ENCODE peak calls at places on chromosomes 7 and 10, in nine cellular contexts. One of them, this sample, is unnamed. For H3K4me1, the result is how much of the 10 kb centered on the place peaks cover.

GRCh38 chr10:88598060-88598459 is 11.5 kb downstream of the LIPJ start:
- DNase-seq in transverse colon: no peak
- DNase-seq in body of pancreas: no peak
- DNase-seq in HCT116: no peak
- DNase-seq in H1: no peak
- DNase-seq in upper lobe of left lung: no peak
- DNase-seq in breast epithelium: no peak
- DNase-seq in heart left ventricle: no peak
- DNase-seq in uterus: no peak
- DNase-seq in this sample: no peak

GRCh38 chr10:42879380-42880254 is 97.0 kb downstream of the BMS1 start:
- DNase-seq in transverse colon: no peak
- DNase-seq in body of pancreas: no peak
- DNase-seq in HCT116: no peak
- DNase-seq in H1: no peak
- DNase-seq in upper lobe of left lung: peak
- DNase-seq in breast epithelium: no peak
- DNase-seq in heart left ventricle: no peak
- DNase-seq in uterus: no peak
- DNase-seq in this sample: peak

GRCh38 chr10:5466451-5466996 is 32.8 kb downstream of the CALML5 start:
- DNase-seq in transverse colon: peak
- DNase-seq in body of pancreas: peak
- DNase-seq in HCT116: no peak
- DNase-seq in H1: peak
- DNase-seq in upper lobe of left lung: peak
- DNase-seq in breast epithelium: peak
- DNase-seq in heart left ventricle: no peak
- DNase-seq in uterus: peak
- DNase-seq in this sample: no peak

GRCh38 chr10:123726826-123727225 is 60.7 kb downstream of the GPR26 start:
- DNase-seq in transverse colon: no peak
- DNase-seq in body of pancreas: no peak
- DNase-seq in HCT116: no peak
- DNase-seq in H1: no peak
- DNase-seq in upper lobe of left lung: no peak
- DNase-seq in breast epithelium: no peak
- DNase-seq in heart left ventricle: no peak
- DNase-seq in uterus: no peak
- DNase-seq in this sample: no peak

GRCh38 chr10:110414563-110415309 is 83.0 kb upstream of the DUSP5 start:
- DNase-seq in transverse colon: peak
- DNase-seq in body of pancreas: peak
- DNase-seq in HCT116: peak
- DNase-seq in H1: no peak
- DNase-seq in upper lobe of left lung: peak
- DNase-seq in breast epithelium: peak
- DNase-seq in heart left ventricle: no peak
- DNase-seq in uterus: no peak
- DNase-seq in this sample: no peak

GRCh38 chr10:111516144-111516543 is 439.3 kb downstream of the ADRA2A start:
- DNase-seq in transverse colon: no peak
- DNase-seq in body of pancreas: no peak
- DNase-seq in HCT116: no peak
- DNase-seq in H1: no peak
- DNase-seq in upper lobe of left lung: no peak
- DNase-seq in breast epithelium: no peak
- DNase-seq in heart left ventricle: no peak
- DNase-seq in uterus: no peak
- DNase-seq in this sample: no peak

GRCh38 chr10:121138112-121138860 is 287.1 kb downstream of the WDR11 start:
- DNase-seq in transverse colon: no peak
- DNase-seq in body of pancreas: no peak
- DNase-seq in HCT116: no peak
- DNase-seq in H1: no peak
- DNase-seq in upper lobe of left lung: no peak
- DNase-seq in breast epithelium: no peak
- DNase-seq in heart left ventricle: no peak
- DNase-seq in uterus: no peak
- DNase-seq in this sample: no peak

GRCh38 chr10:31467791-31468535 is 148.9 kb downstream of the ZEB1 start:
- DNase-seq in transverse colon: peak
- DNase-seq in body of pancreas: peak
- DNase-seq in HCT116: peak
- DNase-seq in H1: peak
- DNase-seq in upper lobe of left lung: peak
- DNase-seq in breast epithelium: no peak
- DNase-seq in heart left ventricle: peak
- DNase-seq in uterus: no peak
- DNase-seq in this sample: no peak

GRCh38 chr7:121016976-121017375 is 28.5 kb downstream of the CPED1 start:
- DNase-seq in transverse colon: no peak
- DNase-seq in body of pancreas: no peak
- DNase-seq in HCT116: no peak
- DNase-seq in H1: no peak
- DNase-seq in upper lobe of left lung: no peak
- DNase-seq in breast epithelium: no peak
- DNase-seq in heart left ventricle: no peak
- DNase-seq in uterus: no peak
- DNase-seq in this sample: no peak
- TF ChIP-seq POLR2A in transverse colon: no peak
- TF ChIP-seq POLR2A in body of pancreas: no peak
- TF ChIP-seq POLR2A in HCT116: no peak
- TF ChIP-seq POLR2A in H1: no peak
- TF ChIP-seq POLR2A in upper lobe of left lung: no peak
- TF ChIP-seq POLR2A in breast epithelium: no peak
- TF ChIP-seq POLR2A in heart left ventricle: no peak
- TF ChIP-seq POLR2A in uterus: no peak
- TF ChIP-seq POLR2A in this sample: no peak

DNA sequence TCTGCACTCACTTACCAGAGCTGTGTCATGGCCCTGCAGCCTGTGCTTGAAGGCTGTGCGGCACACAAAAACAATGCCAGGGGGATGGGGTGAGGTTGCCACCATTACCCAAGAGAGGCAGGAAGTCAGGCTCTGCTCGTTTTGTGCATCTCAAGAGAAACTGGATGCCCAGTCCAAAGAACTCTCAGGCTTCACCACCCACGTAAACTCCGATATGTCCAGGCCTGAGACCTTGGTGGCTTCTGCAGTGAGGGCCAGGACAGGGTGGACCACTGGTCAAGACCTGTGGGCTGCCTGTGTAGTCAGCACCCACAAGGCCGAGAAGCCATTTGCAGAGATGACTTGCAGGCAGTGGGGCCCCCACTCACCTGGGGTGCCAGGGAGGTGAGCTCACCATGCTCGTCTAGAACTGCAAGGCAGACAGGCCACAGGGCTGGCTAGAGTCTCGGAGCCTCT is 54.7 kb upstream of the EBF3 start:
- DNase-seq in transverse colon: no peak
- DNase-seq in body of pancreas: no peak
- DNase-seq in HCT116: no peak
- DNase-seq in H1: no peak
- DNase-seq in upper lobe of left lung: peak
- DNase-seq in breast epithelium: no peak
- DNase-seq in heart left ventricle: no peak
- DNase-seq in uterus: no peak
- DNase-seq in this sample: peak
- H3K4me1 ChIP-seq in transverse colon: under half
- H3K4me1 ChIP-seq in body of pancreas: under half
- H3K4me1 ChIP-seq in HCT116: under half
- H3K4me1 ChIP-seq in H1: under half
- H3K4me1 ChIP-seq in upper lobe of left lung: under half
- H3K4me1 ChIP-seq in breast epithelium: under half
- H3K4me1 ChIP-seq in heart left ventricle: under half
- H3K4me1 ChIP-seq in uterus: under half
- H3K4me1 ChIP-seq in this sample: under half

DNA sequence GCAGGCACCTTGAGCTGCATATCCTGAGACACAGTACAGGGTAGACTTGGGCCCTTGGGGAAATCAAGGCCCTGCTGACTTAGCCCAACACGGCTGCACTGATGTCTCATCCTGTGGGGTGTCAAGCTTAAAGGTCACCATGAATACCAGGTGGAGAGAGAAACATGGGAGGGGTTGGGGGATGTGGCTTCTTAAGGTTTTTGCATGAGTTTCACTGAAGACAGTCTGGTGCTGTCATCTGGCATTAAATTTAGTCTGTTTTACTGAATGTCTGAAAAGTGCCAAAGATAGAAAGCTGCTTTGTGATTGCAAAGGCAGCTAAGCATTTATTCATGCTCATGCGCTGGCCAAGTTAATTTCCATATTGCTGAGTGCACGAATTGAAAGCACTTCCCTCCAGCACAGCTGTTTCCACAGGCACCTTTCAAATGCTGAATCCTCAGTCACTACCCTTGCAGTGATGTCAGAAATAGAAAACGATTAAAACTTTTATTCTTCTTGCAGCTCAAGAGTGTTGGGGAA is 102.1 kb downstream of the OSBPL3 start:
- DNase-seq in transverse colon: peak
- DNase-seq in body of pancreas: no peak
- DNase-seq in HCT116: no peak
- DNase-seq in H1: no peak
- DNase-seq in upper lobe of left lung: no peak
- DNase-seq in breast epithelium: no peak
- DNase-seq in heart left ventricle: no peak
- DNase-seq in uterus: no peak
- DNase-seq in this sample: no peak
- TF ChIP-seq POLR2A in transverse colon: no peak
- TF ChIP-seq POLR2A in body of pancreas: no peak
- TF ChIP-seq POLR2A in HCT116: no peak
- TF ChIP-seq POLR2A in H1: no peak
- TF ChIP-seq POLR2A in upper lobe of left lung: no peak
- TF ChIP-seq POLR2A in breast epithelium: no peak
- TF ChIP-seq POLR2A in heart left ventricle: no peak
- TF ChIP-seq POLR2A in uterus: no peak
- TF ChIP-seq POLR2A in this sample: no peak

DNA sequence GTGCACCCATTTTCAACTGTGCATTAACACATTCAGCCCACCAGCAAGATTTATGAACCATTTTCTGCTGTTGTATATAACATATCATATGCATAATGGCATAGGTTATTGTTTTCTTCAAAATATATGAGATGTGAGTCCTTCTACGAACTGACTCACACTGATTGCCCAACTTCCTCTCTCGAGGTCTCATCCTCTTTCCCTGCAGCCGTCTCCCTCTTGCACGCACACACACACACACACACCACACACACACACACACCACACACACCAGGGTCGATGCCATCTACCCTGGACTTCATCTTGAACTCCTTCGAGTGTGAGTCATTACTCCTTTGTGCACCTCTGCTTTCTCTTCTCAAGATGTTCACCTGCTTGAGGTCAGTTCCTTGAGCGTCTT is 36.7 kb downstream of the EGFR start:
- DNase-seq in transverse colon: no peak
- DNase-seq in body of pancreas: no peak
- DNase-seq in HCT116: no peak
- DNase-seq in H1: no peak
- DNase-seq in upper lobe of left lung: no peak
- DNase-seq in breast epithelium: no peak
- DNase-seq in heart left ventricle: no peak
- DNase-seq in uterus: no peak
- DNase-seq in this sample: no peak
- H3K4me1 ChIP-seq in transverse colon: under half
- H3K4me1 ChIP-seq in body of pancreas: under half
- H3K4me1 ChIP-seq in HCT116: half or more
- H3K4me1 ChIP-seq in H1: under half
- H3K4me1 ChIP-seq in upper lobe of left lung: under half
- H3K4me1 ChIP-seq in breast epithelium: under half
- H3K4me1 ChIP-seq in heart left ventricle: under half
- H3K4me1 ChIP-seq in uterus: under half
- H3K4me1 ChIP-seq in this sample: half or more

GRCh38 chr7:101814081-101814995 is 3.1 kb upstream of the CUX1 start:
- DNase-seq in transverse colon: peak
- DNase-seq in body of pancreas: peak
- DNase-seq in HCT116: no peak
- DNase-seq in H1: no peak
- DNase-seq in upper lobe of left lung: peak
- DNase-seq in breast epithelium: no peak
- DNase-seq in heart left ventricle: peak
- DNase-seq in uterus: peak
- DNase-seq in this sample: no peak
- TF ChIP-seq POLR2A in transverse colon: no peak
- TF ChIP-seq POLR2A in body of pancreas: no peak
- TF ChIP-seq POLR2A in HCT116: peak
- TF ChIP-seq POLR2A in H1: no peak
- TF ChIP-seq POLR2A in upper lobe of left lung: no peak
- TF ChIP-seq POLR2A in breast epithelium: no peak
- TF ChIP-seq POLR2A in heart left ventricle: no peak
- TF ChIP-seq POLR2A in uterus: peak
- TF ChIP-seq POLR2A in this sample: no peak

GRCh38 chr10:14586901-14587300 is 187.8 kb downstream of the FAM107B start:
- DNase-seq in transverse colon: peak
- DNase-seq in body of pancreas: peak
- DNase-seq in HCT116: no peak
- DNase-seq in H1: no peak
- DNase-seq in upper lobe of left lung: no peak
- DNase-seq in breast epithelium: no peak
- DNase-seq in heart left ventricle: no peak
- DNase-seq in uterus: no peak
- DNase-seq in this sample: no peak

GRCh38 chr10:14584643-14585042 is 190.1 kb downstream of the FAM107B start:
- DNase-seq in transverse colon: no peak
- DNase-seq in body of pancreas: no peak
- DNase-seq in HCT116: no peak
- DNase-seq in H1: no peak
- DNase-seq in upper lobe of left lung: no peak
- DNase-seq in breast epithelium: no peak
- DNase-seq in heart left ventricle: no peak
- DNase-seq in uterus: no peak
- DNase-seq in this sample: no peak

GRCh38 chr10:14587540-14588083 is 187.1 kb downstream of the FAM107B start:
- DNase-seq in transverse colon: no peak
- DNase-seq in body of pancreas: no peak
- DNase-seq in HCT116: no peak
- DNase-seq in H1: no peak
- DNase-seq in upper lobe of left lung: no peak
- DNase-seq in breast epithelium: no peak
- DNase-seq in heart left ventricle: no peak
- DNase-seq in uterus: no peak
- DNase-seq in this sample: no peak

GRCh38 chr10:14583967-14584366 is 190.7 kb downstream of the FAM107B start:
- DNase-seq in transverse colon: no peak
- DNase-seq in body of pancreas: no peak
- DNase-seq in HCT116: no peak
- DNase-seq in H1: no peak
- DNase-seq in upper lobe of left lung: no peak
- DNase-seq in breast epithelium: no peak
- DNase-seq in heart left ventricle: no peak
- DNase-seq in uterus: no peak
- DNase-seq in this sample: no peak

GRCh38 chr10:14585287-14586193 is 189.2 kb downstream of the FAM107B start:
- DNase-seq in transverse colon: no peak
- DNase-seq in body of pancreas: peak
- DNase-seq in HCT116: no peak
- DNase-seq in H1: no peak
- DNase-seq in upper lobe of left lung: no peak
- DNase-seq in breast epithelium: no peak
- DNase-seq in heart left ventricle: no peak
- DNase-seq in uterus: no peak
- DNase-seq in this sample: no peak
- H3K4me1 ChIP-seq in transverse colon: under half
- H3K4me1 ChIP-seq in body of pancreas: half or more
- H3K4me1 ChIP-seq in HCT116: under half
- H3K4me1 ChIP-seq in H1: under half
- H3K4me1 ChIP-seq in upper lobe of left lung: under half
- H3K4me1 ChIP-seq in breast epithelium: under half
- H3K4me1 ChIP-seq in heart left ventricle: under half
- H3K4me1 ChIP-seq in uterus: under half
- H3K4me1 ChIP-seq in this sample: under half